ENCODE peak calls at places on chromosomes 11 and 22, in six cellular contexts. Y is colonic mucosa; J is Peyer's patch; N is A673; K is uterus; G is CD8-positive, alpha-beta T cell. B is an unnamed sample. For H3K9me3, the result is how much of the 10 kb centered on the place peaks cover.

GRCh38 chr22:21961886-21962654 is 9.4 kb upstream of the PPM1F start:
- DNase-seq in N (no peak), G (no peak), K (no peak), Y (peak), J (no peak), B (no peak)

GRCh38 chr11:38402063-38402462 is 1804.0 kb upstream of the RAG2 start:
- DNase-seq in K (no peak), G (no peak), J (no peak), Y (no peak), N (peak), B (no peak)

GRCh38 chr11:75851203-75851602 is 36.2 kb downstream of the UVRAG start:
- DNase-seq in J (no peak), K (no peak), Y (no peak), G (no peak), N (no peak), B (no peak)

GRCh38 chr11:72812604-72812967 is 1.6 kb upstream of the ATG16L2 start:
- DNase-seq in K (no peak), N (no peak), J (no peak), G (no peak), Y (no peak), B (no peak)

GRCh38 chr11:86365566-86365965 is 9.1 kb upstream of the CCDC81 start:
- DNase-seq in J (no peak), K (no peak), G (no peak), Y (no peak), N (no peak), B (no peak)

GRCh38 chr11:93519179-93519578 is 24.0 kb downstream of the SMCO4 start:
- DNase-seq in K (no peak), G (no peak), N (no peak), J (no peak), Y (no peak), B (no peak)

GRCh38 chr11:121839821-121840220 is 276.2 kb downstream of the BLID start:
- DNase-seq in K (no peak), J (no peak), Y (no peak), G (no peak), N (peak), B (no peak)

GRCh38 chr11:3684129-3684685 is 13.0 kb upstream of the CHRNA10 start:
- DNase-seq in G (no peak), J (no peak), N (no peak), Y (no peak), K (no peak), B (no peak)

GRCh38 chr22:19763141-19764049 is 2.8 kb downstream of the TBX1 start:
- DNase-seq in Y (no peak), N (no peak), K (no peak), J (no peak), G (no peak), B (no peak)

GRCh38 chr11:73184953-73185671 is 33.0 kb upstream of the P2RY2 start:
- DNase-seq in Y (peak), J (peak), N (peak), K (no peak), G (peak), B (no peak)

GRCh38 chr11:132123854-132124835 is 753.7 kb downstream of the NTM start:
- DNase-seq in K (no peak), G (no peak), Y (no peak), N (no peak), J (no peak), B (no peak)

GRCh38 chr11:128823751-128824150 is 43.3 kb downstream of the KCNJ1 start:
- DNase-seq in N (no peak), Y (no peak), J (no peak), G (no peak), K (no peak), B (no peak)

GRCh38 chr22:19035474-19036228 is 86.6 kb downstream of the DGCR2 start:
- DNase-seq in N (no peak), G (no peak), K (no peak), J (no peak), Y (no peak), B (no peak)

GRCh38 chr11:29527391-29527936 is 489.4 kb downstream of the KCNA4 start:
- DNase-seq in K (no peak), Y (no peak), G (no peak), N (peak), J (no peak), B (no peak)
- H3K9me3 ChIP-seq in K (under half), Y (under half), G (under half), N (under half), J (under half), B (under half)

DNA sequence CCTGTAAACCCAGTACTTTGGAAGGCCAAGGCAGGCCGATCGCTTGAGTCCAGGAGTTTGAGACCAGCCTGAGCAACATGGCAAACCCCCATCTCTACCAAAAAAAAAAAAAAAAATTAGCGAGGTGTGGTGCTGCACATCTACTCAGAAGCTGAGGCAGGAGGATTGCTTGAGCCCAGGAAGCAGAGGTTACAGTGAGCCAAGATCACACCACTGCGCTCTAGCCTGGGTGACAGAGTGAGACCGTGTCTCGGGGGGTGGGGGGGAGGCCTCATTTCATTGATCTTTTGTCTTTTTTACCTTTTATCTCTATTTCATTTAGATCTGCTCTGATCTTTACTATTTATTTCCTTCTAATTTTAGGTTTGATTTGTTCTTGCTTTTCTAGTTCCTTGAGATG is 51.8 kb downstream of the KCNQ1OT1 start:
- DNase-seq in Y (no peak), N (no peak), G (no peak), K (no peak), J (no peak), B (no peak)
- H3K9me3 ChIP-seq in Y (under half), N (half or more), G (under half), K (under half), J (under half), B (half or more)

DNA sequence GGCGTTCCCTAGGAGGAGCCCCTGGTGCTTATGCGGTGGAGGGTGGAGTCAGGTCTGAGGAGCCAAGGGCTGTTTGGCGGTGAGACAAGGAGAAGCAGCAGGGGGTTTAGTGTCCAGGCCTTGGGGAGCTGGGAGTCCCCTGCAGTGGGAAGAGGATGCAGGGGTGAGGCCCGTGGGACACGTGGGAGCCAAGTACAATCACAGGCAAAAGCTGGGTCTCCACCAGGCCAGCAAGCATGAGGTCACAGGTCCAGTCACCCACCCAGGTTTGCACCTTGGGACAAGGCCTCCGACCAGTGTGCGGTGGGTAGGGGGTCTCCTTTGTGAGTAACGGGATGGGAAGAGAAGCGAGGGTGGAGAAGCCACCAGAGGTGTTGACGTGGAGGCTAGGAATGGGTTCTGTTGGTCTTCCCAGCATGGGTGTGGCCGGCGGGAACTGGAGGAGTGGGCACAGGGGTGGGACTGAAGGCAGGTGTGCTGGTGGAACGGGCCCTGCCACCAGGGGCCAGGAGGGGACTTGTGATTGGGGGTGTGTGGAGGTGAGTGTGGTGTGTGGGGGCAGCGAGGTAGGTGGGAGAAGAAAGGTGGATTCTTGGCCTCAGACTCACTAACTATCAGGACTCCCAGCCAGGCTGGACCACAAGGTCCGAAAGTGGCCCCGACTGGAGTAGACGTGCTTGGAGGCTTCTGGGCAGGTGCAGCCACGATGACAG is 953.6 kb downstream of the TBC1D22A start:
- DNase-seq in G (no peak), Y (no peak), J (no peak), K (no peak), N (no peak), B (no peak)
- H3K9me3 ChIP-seq in G (under half), Y (under half), J (under half), K (under half), N (under half), B (under half)

GRCh38 chr11:70928854-70929598 is 323.4 kb downstream of the SHANK2 start:
- DNase-seq in K (no peak), Y (no peak), J (no peak), N (no peak), G (no peak), B (no peak)
- H3K9me3 ChIP-seq in K (under half), Y (under half), J (under half), N (under half), G (under half), B (under half)

GRCh38 chr22:48703265-48703941 is 1124.3 kb downstream of the BRD1 start:
- DNase-seq in J (peak), G (no peak), Y (no peak), N (no peak), K (no peak), B (no peak)
- H3K9me3 ChIP-seq in J (under half), G (under half), Y (under half), N (under half), K (under half), B (under half)

GRCh38 chr22:47332246-47332980 is 570.0 kb downstream of the TBC1D22A start:
- DNase-seq in K (no peak), N (no peak), Y (no peak), J (no peak), G (no peak), B (no peak)
- H3K9me3 ChIP-seq in K (under half), N (under half), Y (under half), J (under half), G (under half), B (under half)

GRCh38 chr22:47990486-47990885 is 1228.0 kb downstream of the TBC1D22A start:
- DNase-seq in G (no peak), K (no peak), N (no peak), Y (no peak), J (no peak), B (no peak)
- H3K9me3 ChIP-seq in G (under half), K (under half), N (under half), Y (under half), J (under half), B (under half)

GRCh38 chr11:134663506-134664313 is 251.7 kb upstream of the B3GAT1 start:
- DNase-seq in J (no peak), K (no peak), G (no peak), N (no peak), Y (peak), B (no peak)

GRCh38 chr11:134666273-134667174 is 254.5 kb upstream of the B3GAT1 start:
- DNase-seq in Y (no peak), G (no peak), J (no peak), N (no peak), K (no peak), B (no peak)

GRCh38 chr11:134665571-134666268 is 253.7 kb upstream of the B3GAT1 start:
- DNase-seq in G (no peak), N (no peak), Y (no peak), J (no peak), K (no peak), B (no peak)

GRCh38 chr11:134664447-134664846 is 252.4 kb upstream of the B3GAT1 start:
- DNase-seq in G (no peak), J (no peak), Y (no peak), K (no peak), N (no peak), B (no peak)

GRCh38 chr11:134664863-134665535 is 253.0 kb upstream of the B3GAT1 start:
- DNase-seq in Y (no peak), N (no peak), J (no peak), G (no peak), K (no peak), B (no peak)
- H3K9me3 ChIP-seq in Y (under half), N (under half), J (under half), G (under half), K (under half), B (under half)

GRCh38 chr22:49886346-49887073 is 31.7 kb downstream of the ALG12 start:
- DNase-seq in K (no peak), N (no peak), J (no peak), G (no peak), Y (no peak), B (no peak)
- H3K9me3 ChIP-seq in K (under half), N (under half), J (under half), G (under half), Y (under half), B (under half)

B was measured in esophagus squamous epithelium.